ENCODE peak calls at places on chromosomes 5 and 9, in eight cellular contexts. B is testis, G is A549, O is IMR-90, Q is heart left ventricle, S is endothelial cell of umbilical vein, X is body of pancreas, U is GM12891. I is an unnamed sample.

GRCh38 chr9:546797-547223 is 294.7 kb upstream of the DMRT1 start:
- DNase-seq in B (peak), G (peak), O (no peak), Q (no peak), S (peak), X (no peak), U (no peak), I (peak)

GRCh38 chr9:87529666-87530065 is 32.0 kb downstream of the DAPK1 start:
- DNase-seq in B (no peak), G (no peak), O (no peak), Q (no peak), S (no peak), X (no peak), U (no peak), I (no peak)

GRCh38 chr9:119559986-119560385 is 190.8 kb upstream of the BRINP1 start:
- DNase-seq in B (no peak), G (no peak), O (no peak), Q (no peak), S (no peak), X (no peak), U (no peak), I (no peak)

GRCh38 chr5:178129296-178129695 is 1.5 kb upstream of the RMND5B start:
- DNase-seq in B (no peak), G (no peak), O (no peak), Q (no peak), S (no peak), X (no peak), U (no peak), I (no peak)

GRCh38 chr5:60382761-60383160 is 317.2 kb downstream of the DEPDC1B start:
- DNase-seq in B (peak), G (peak), O (peak), Q (no peak), S (peak), X (peak), U (no peak), I (peak)

GRCh38 chr5:39100851-39101396 is 26.7 kb upstream of the RICTOR start:
- DNase-seq in B (no peak), G (peak), O (peak), Q (no peak), S (peak), X (no peak), U (no peak), I (no peak)

GRCh38 chr5:12883395-12883794 is 979.1 kb upstream of the CTNND2 start:
- DNase-seq in B (no peak), G (no peak), O (no peak), Q (no peak), S (no peak), X (no peak), U (no peak), I (no peak)

GRCh38 chr5:176693477-176693851 is 46.2 kb downstream of the TSPAN17 start:
- DNase-seq in B (peak), G (no peak), O (no peak), Q (no peak), S (no peak), X (no peak), U (no peak), I (no peak)

GRCh38 chr5:74575741-74576538 is 64.6 kb downstream of the ENC1 start:
- DNase-seq in B (no peak), G (no peak), O (peak), Q (no peak), S (peak), X (no peak), U (no peak), I (no peak)

GRCh38 chr5:38323645-38324295 is 65.4 kb downstream of the EGFLAM start:
- DNase-seq in B (no peak), G (no peak), O (peak), Q (no peak), S (no peak), X (no peak), U (no peak), I (no peak)

GRCh38 chr5:169691473-169691872 is 54.4 kb downstream of the DOCK2 start:
- DNase-seq in B (no peak), G (no peak), O (no peak), Q (no peak), S (no peak), X (no peak), U (no peak), I (no peak)

GRCh38 chr5:93790401-93790800 is 49.0 kb upstream of the POU5F2 start:
- DNase-seq in B (no peak), G (no peak), O (peak), Q (no peak), S (no peak), X (no peak), U (no peak), I (no peak)

GRCh38 chr5:7794823-7795222 is 56.1 kb downstream of the CFAP90 start:
- DNase-seq in B (no peak), G (no peak), O (no peak), Q (no peak), S (no peak), X (no peak), U (no peak), I (no peak)

GRCh38 chr5:151139015-151139414 is 18.6 kb downstream of the ANXA6 start:
- DNase-seq in B (no peak), G (no peak), O (no peak), Q (no peak), S (no peak), X (no peak), U (no peak), I (no peak)

GRCh38 chr9:122393284-122393983 is 22.6 kb downstream of the PTGS1 start:
- DNase-seq in B (no peak), G (no peak), O (no peak), Q (no peak), S (no peak), X (no peak), U (no peak), I (no peak)

GRCh38 chr5:173643964-173644363 is 27.5 kb upstream of the BOD1 start:
- DNase-seq in B (peak), G (no peak), O (peak), Q (no peak), S (no peak), X (peak), U (peak), I (peak)

GRCh38 chr5:139755892-139756671 is 39.5 kb upstream of the PSD2 start:
- DNase-seq in B (no peak), G (no peak), O (no peak), Q (no peak), S (no peak), X (no peak), U (no peak), I (no peak)

GRCh38 chr5:77851229-77852067 is 75.3 kb upstream of the TBCA start:
- DNase-seq in B (peak), G (no peak), O (peak), Q (peak), S (peak), X (peak), U (peak), I (peak)

GRCh38 chr5:143403357-143403606 is 204 bp downstream of the NR3C1 start:
- DNase-seq in B (no peak), G (no peak), O (no peak), Q (no peak), S (no peak), X (no peak), U (peak), I (no peak)

GRCh38 chr9:36597412-36598178 is 24.9 kb downstream of the MELK start:
- DNase-seq in B (peak), G (peak), O (peak), Q (no peak), S (peak), X (no peak), U (peak), I (peak)

GRCh38 chr5:134088291-134088690 is 26.2 kb upstream of the TCF7 start:
- DNase-seq in B (no peak), G (no peak), O (no peak), Q (no peak), S (no peak), X (no peak), U (no peak), I (no peak)

GRCh38 chr5:52712354-52712753 is 75.4 kb upstream of the ITGA1 start:
- DNase-seq in B (no peak), G (no peak), O (no peak), Q (no peak), S (no peak), X (no peak), U (no peak), I (no peak)

GRCh38 chr9:120447959-120448500 is 131.9 kb downstream of the CDK5RAP2 start:
- DNase-seq in B (no peak), G (no peak), O (no peak), Q (no peak), S (no peak), X (no peak), U (no peak), I (no peak)

GRCh38 chr9:131735238-131736181 is 4.4 kb downstream of the RAPGEF1 start:
- DNase-seq in B (no peak), G (peak), O (no peak), Q (peak), S (peak), X (no peak), U (no peak), I (no peak)

GRCh38 chr5:31583129-31583528 is 51.0 kb downstream of the C5orf22 start:
- DNase-seq in B (no peak), G (no peak), O (no peak), Q (no peak), S (no peak), X (no peak), U (no peak), I (no peak)

GRCh38 chr5:76402251-76402879 is 720 bp upstream of the IQGAP2 start:
- DNase-seq in B (peak), G (peak), O (no peak), Q (peak), S (peak), X (peak), U (peak), I (peak)

GRCh38 chr5:117719413-117719812 is 1144.8 kb upstream of the SEMA6A start:
- DNase-seq in B (no peak), G (no peak), O (no peak), Q (no peak), S (no peak), X (no peak), U (no peak), I (no peak)

GRCh38 chr5:135235551-135236100 is 163.4 kb downstream of the MACROH2A1 start:
- DNase-seq in B (peak), G (no peak), O (no peak), Q (no peak), S (no peak), X (peak), U (no peak), I (no peak)

GRCh38 chr5:81233080-81233634 is at the start of gene CKMT2:
- DNase-seq in B (peak), G (no peak), O (no peak), Q (peak), S (peak), X (peak), U (peak), I (no peak)

GRCh38 chr5:143588933-143589662 is 185.6 kb upstream of the NR3C1 start:
- DNase-seq in B (no peak), G (no peak), O (no peak), Q (no peak), S (peak), X (no peak), U (no peak), I (no peak)

GRCh38 chr9:89879276-89879675 is 274.5 kb downstream of the GADD45G start:
- DNase-seq in B (peak), G (no peak), O (no peak), Q (no peak), S (no peak), X (no peak), U (no peak), I (no peak)

GRCh38 chr5:57600321-57600720 is 117.7 kb upstream of the ACTBL2 start:
- DNase-seq in B (no peak), G (no peak), O (peak), Q (no peak), S (peak), X (no peak), U (no peak), I (no peak)

GRCh38 chr5:140351609-140352334 is 5.4 kb upstream of the HBEGF start:
- DNase-seq in B (peak), G (peak), O (peak), Q (no peak), S (peak), X (peak), U (peak), I (peak)

GRCh38 chr5:20974423-20974822 is 986.4 kb upstream of the CDH18 start:
- DNase-seq in B (no peak), G (no peak), O (no peak), Q (no peak), S (peak), X (no peak), U (no peak), I (no peak)

GRCh38 chr5:143025971-143026370 is 255.8 kb downstream of the ARHGAP26 start:
- DNase-seq in B (no peak), G (no peak), O (peak), Q (no peak), S (peak), X (no peak), U (no peak), I (no peak)

GRCh38 chr9:79684711-79685575 is 113.2 kb downstream of the TLE4 start:
- DNase-seq in B (no peak), G (no peak), O (peak), Q (no peak), S (no peak), X (no peak), U (no peak), I (no peak)

GRCh38 chr5:958701-959571 is 49.7 kb upstream of the NKD2 start:
- DNase-seq in B (peak), G (peak), O (peak), Q (no peak), S (no peak), X (peak), U (no peak), I (no peak)
- TF ChIP-seq POLR2A in B (no peak), G (no peak), O (no peak), Q (no peak), S (no peak), X (no peak), U (no peak), I (no peak)

DNA sequence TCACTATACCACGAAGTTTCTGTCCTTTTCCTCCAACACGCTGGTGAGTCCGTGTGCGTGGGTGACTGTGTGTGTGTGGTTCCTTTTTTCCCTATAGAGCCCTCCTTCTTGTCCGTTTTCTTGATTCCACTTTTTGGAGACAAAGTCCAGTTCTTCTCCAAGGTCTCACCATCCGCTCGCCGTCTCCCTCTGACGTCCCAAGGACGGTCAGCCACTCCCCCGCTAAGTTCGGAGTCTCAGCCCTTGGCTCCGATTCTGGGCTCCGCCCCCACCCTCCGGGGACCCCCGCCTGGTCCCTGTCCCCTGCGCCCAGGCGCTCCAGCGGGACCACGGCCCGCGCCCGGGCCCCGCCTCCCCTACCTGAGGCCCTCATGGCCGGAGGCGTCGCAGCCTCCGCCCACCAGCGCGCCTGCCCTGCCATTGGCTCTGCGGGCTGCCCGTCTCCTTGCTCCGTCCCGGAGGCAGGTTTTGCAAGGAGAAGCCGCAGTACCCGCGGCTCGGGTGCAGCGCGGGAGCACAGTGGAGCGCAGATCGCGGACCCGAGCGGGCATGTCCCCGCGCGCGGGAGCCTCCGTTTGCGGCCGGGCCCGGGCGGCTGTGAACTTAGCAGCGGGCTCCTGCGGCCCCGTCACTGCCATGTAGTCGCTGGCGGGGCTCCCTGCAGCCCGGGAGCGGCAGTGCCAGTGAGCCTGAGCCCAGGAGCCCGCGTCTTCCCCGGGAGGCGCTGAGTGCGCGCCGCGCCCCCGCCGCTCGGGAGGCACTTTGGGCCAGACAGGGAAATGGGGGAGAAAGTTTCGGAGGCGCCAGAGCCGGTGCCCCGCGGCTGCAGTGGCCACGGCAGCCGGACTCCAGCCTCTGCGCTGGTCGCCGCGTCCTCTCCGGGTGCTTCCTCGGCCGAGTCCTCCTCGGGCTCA is at the start of gene MAST4:
- DNase-seq in B (peak), G (peak), O (peak), Q (peak), S (peak), X (peak), U (peak), I (peak)
- TF ChIP-seq POLR2A in B (no peak), G (no peak), O (no peak), Q (peak), S (no peak), X (peak), U (no peak), I (peak)

GRCh38 chr9:129139233-129139992 is 28.2 kb downstream of the PTPA start:
- DNase-seq in B (peak), G (peak), O (peak), Q (peak), S (peak), X (peak), U (peak), I (peak)

GRCh38 chr9:129142115-129142514 is 30.9 kb downstream of the PTPA start:
- DNase-seq in B (no peak), G (no peak), O (no peak), Q (no peak), S (no peak), X (no peak), U (no peak), I (no peak)

GRCh38 chr9:129139993-129140396 is 28.8 kb downstream of the PTPA start:
- DNase-seq in B (peak), G (peak), O (peak), Q (peak), S (peak), X (peak), U (peak), I (peak)

GRCh38 chr9:129141066-129142041 is 30.1 kb downstream of the PTPA start:
- DNase-seq in B (peak), G (peak), O (peak), Q (peak), S (peak), X (peak), U (no peak), I (peak)

GRCh38 chr9:129140397-129141065 is 29.3 kb downstream of the PTPA start:
- DNase-seq in B (no peak), G (peak), O (peak), Q (peak), S (peak), X (peak), U (no peak), I (peak)
- TF ChIP-seq POLR2A in B (no peak), G (peak), O (no peak), Q (no peak), S (peak), X (peak), U (peak), I (no peak)

GRCh38 chr5:55600086-55600485 is 65.3 kb upstream of the PLPP1 start:
- DNase-seq in B (no peak), G (no peak), O (no peak), Q (no peak), S (no peak), X (no peak), U (no peak), I (no peak)

GRCh38 chr5:55600536-55601208 is 65.9 kb upstream of the PLPP1 start:
- DNase-seq in B (no peak), G (peak), O (peak), Q (peak), S (peak), X (no peak), U (peak), I (peak)

GRCh38 chr5:55603947-55604346 is 69.2 kb upstream of the PLPP1 start:
- DNase-seq in B (no peak), G (peak), O (peak), Q (no peak), S (no peak), X (no peak), U (no peak), I (no peak)

GRCh38 chr5:55599148-55600050 is 64.6 kb upstream of the PLPP1 start:
- DNase-seq in B (no peak), G (no peak), O (no peak), Q (no peak), S (peak), X (no peak), U (no peak), I (no peak)

GRCh38 chr5:55601209-55601618 is 66.5 kb upstream of the PLPP1 start:
- DNase-seq in B (peak), G (peak), O (peak), Q (peak), S (peak), X (peak), U (no peak), I (no peak)
- TF ChIP-seq POLR2A in B (no peak), G (no peak), O (peak), Q (peak), S (no peak), X (peak), U (no peak), I (no peak)

DNA sequence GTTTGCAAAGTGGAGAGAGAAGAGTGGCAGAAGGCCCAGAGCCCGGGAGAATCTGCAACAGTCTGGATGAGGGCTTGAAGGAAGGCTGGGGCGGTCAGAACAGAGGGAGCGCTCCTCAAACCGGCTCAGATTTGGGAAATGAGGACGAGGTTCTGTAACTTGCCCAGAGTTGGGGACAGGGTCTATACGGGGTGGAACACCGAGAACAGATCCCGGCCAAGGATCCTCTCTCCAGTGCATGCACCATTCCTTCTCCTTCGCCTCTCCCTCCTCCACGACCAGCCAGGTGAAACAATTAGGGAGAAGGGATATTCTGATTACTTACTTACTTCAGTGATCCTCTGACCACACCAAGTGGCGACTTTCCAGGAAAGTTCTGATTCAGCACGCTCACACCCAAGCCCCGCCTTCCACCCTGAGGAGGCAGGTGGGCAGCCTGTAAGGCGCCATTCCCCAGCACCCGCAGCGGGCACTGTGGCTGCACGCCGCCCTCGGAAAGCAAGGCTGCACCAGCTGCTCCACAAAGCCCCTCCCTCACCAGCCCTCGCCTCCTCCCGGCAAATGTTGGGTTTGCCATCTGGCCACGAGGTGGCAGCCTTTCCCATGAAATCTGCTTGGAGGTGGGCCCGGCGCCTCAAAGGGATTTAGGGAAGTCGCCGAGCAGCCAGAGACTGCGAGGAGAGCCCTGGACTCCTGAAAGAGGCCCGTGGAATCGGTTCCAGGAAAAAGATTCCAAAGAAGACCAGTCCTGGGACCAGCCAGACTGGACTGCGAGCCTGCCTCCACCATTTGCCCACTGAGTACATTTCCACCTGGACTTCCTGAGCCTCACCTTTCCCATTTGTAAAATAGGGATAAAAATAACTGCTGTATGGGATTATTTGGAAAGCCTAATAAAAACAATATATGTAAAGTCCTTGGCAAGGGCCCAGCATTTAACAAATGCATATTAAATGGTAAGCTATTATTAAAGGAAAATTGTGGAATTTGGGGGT is 22.2 kb upstream of the WWC1 start:
- DNase-seq in B (peak), G (peak), O (peak), Q (peak), S (peak), X (peak), U (peak), I (peak)
- TF ChIP-seq POLR2A in B (no peak), G (peak), O (peak), Q (no peak), S (no peak), X (no peak), U (no peak), I (no peak)

I was measured in erythroblast.